ENCODE peak calls at places on chromosomes 2 and 18, in seven cellular contexts. K is epithelial cell of esophagus, D is germinal center, L is nucleus accumbens, M is GM06990, T is cardiac fibroblast, V is epithelial cell of prostate. C is an unnamed sample.

GRCh38 chr2:200966770-200967169 is 3.3 kb upstream of the ORC2 start:
- DNase-seq in K (peak; percentile 87), D (no peak), L (no peak), M (peak; percentile 25), T (peak; percentile 95), V (peak; percentile 48), C (peak; percentile 82)

GRCh38 chr2:177467646-177468045 is 75.1 kb downstream of the AGPS start:
- DNase-seq in K (peak; percentile 51), D (no peak), L (no peak), M (no peak), T (peak; percentile 76), V (no peak), C (peak; percentile 19)

GRCh38 chr2:201938816-201939180 is 94.9 kb upstream of the FZD7 start:
- DNase-seq in K (no peak), D (no peak), L (no peak), M (no peak), T (no peak), V (no peak), C (no peak)

GRCh38 chr2:218081063-218081462 is 12.0 kb downstream of the RUFY4 start:
- DNase-seq in K (no peak), D (no peak), L (no peak), M (peak; percentile 56), T (no peak), V (no peak), C (no peak)

GRCh38 chr2:27014771-27015433 is 17.9 kb upstream of the TMEM214 start:
- DNase-seq in K (no peak), D (no peak), L (no peak), M (no peak), T (no peak), V (no peak), C (no peak)

GRCh38 chr2:109726666-109727270 is 67.3 kb upstream of the RGPD5 start:
- DNase-seq in K (no peak), D (no peak), L (no peak), M (no peak), T (no peak), V (no peak), C (no peak)

GRCh38 chr2:120570546-120570945 is 165.1 kb upstream of the GLI2 start:
- DNase-seq in K (no peak), D (no peak), L (no peak), M (no peak), T (no peak), V (no peak), C (no peak)

GRCh38 chr2:240512666-240513535 is 44.9 kb downstream of the ANKMY1 start:
- DNase-seq in K (no peak), D (no peak), L (no peak), M (no peak), T (no peak), V (no peak), C (no peak)

GRCh38 chr2:63740943-63741342 is 100.8 kb upstream of the UGP2 start:
- DNase-seq in K (no peak), D (no peak), L (no peak), M (no peak), T (peak; percentile 9), V (no peak), C (peak; percentile 13)

GRCh38 chr2:241232736-241233575 is 44.5 kb downstream of the ANO7 start:
- DNase-seq in K (no peak), D (no peak), L (no peak), M (no peak), T (no peak), V (no peak), C (no peak)

GRCh38 chr18:45723921-45724320 is at the start of gene SLC14A1:
- DNase-seq in K (no peak), D (no peak), L (no peak), M (no peak), T (no peak), V (no peak), C (no peak)

GRCh38 chr18:715626-716025 is 3.2 kb upstream of the ENOSF1 start:
- DNase-seq in K (peak; percentile 75), D (no peak), L (no peak), M (no peak), T (peak; percentile 87), V (peak; percentile 45), C (peak; percentile 45)